ENCODE peak calls at places on chromosomes 4 and X, in nine cellular contexts. One of them, this sample, is unnamed.

GRCh38 chr4:102657206-102657605 is 103.6 kb downstream of the MANBA start:
- DNase-seq in testis: no peak
- DNase-seq in HCT116: no peak
- DNase-seq in adrenal gland: no peak
- DNase-seq in breast epithelium: no peak
- DNase-seq in ovary: no peak
- DNase-seq in IMR-90: no peak
- DNase-seq in H1: no peak
- DNase-seq in suprapubic skin: no peak
- DNase-seq in this sample: no peak

GRCh38 chr4:6806924-6807676 is 24.6 kb downstream of the KIAA0232 start:
- DNase-seq in testis: no peak
- DNase-seq in HCT116: no peak
- DNase-seq in adrenal gland: no peak
- DNase-seq in breast epithelium: no peak
- DNase-seq in ovary: no peak
- DNase-seq in IMR-90: peak
- DNase-seq in H1: no peak
- DNase-seq in suprapubic skin: no peak
- DNase-seq in this sample: no peak

GRCh38 chrX:110146521-110146920 is 143.6 kb downstream of the TMEM164 start:
- DNase-seq in testis: peak
- DNase-seq in HCT116: peak
- DNase-seq in adrenal gland: peak
- DNase-seq in breast epithelium: no peak
- DNase-seq in ovary: peak
- DNase-seq in IMR-90: peak
- DNase-seq in H1: no peak
- DNase-seq in suprapubic skin: no peak
- DNase-seq in this sample: no peak

GRCh38 chr4:184384810-184385557 is 89.4 kb downstream of the IRF2 start:
- DNase-seq in testis: no peak
- DNase-seq in HCT116: no peak
- DNase-seq in adrenal gland: no peak
- DNase-seq in breast epithelium: no peak
- DNase-seq in ovary: no peak
- DNase-seq in IMR-90: peak
- DNase-seq in H1: no peak
- DNase-seq in suprapubic skin: no peak
- DNase-seq in this sample: no peak

GRCh38 chr4:55005910-55006309 is 119.5 kb downstream of the KDR start:
- DNase-seq in testis: no peak
- DNase-seq in HCT116: no peak
- DNase-seq in adrenal gland: no peak
- DNase-seq in breast epithelium: no peak
- DNase-seq in ovary: no peak
- DNase-seq in IMR-90: no peak
- DNase-seq in H1: no peak
- DNase-seq in suprapubic skin: no peak
- DNase-seq in this sample: no peak

GRCh38 chrX:8429692-8430249 is 34.9 kb upstream of the VCX3B start:
- DNase-seq in testis: no peak
- DNase-seq in HCT116: no peak
- DNase-seq in adrenal gland: no peak
- DNase-seq in breast epithelium: no peak
- DNase-seq in ovary: no peak
- DNase-seq in IMR-90: no peak
- DNase-seq in H1: no peak
- DNase-seq in suprapubic skin: no peak
- DNase-seq in this sample: no peak

GRCh38 chr4:74006009-74006476 is 7.6 kb upstream of the CXCL5 start:
- DNase-seq in testis: no peak
- DNase-seq in HCT116: no peak
- DNase-seq in adrenal gland: no peak
- DNase-seq in breast epithelium: no peak
- DNase-seq in ovary: no peak
- DNase-seq in IMR-90: peak
- DNase-seq in H1: no peak
- DNase-seq in suprapubic skin: no peak
- DNase-seq in this sample: no peak

GRCh38 chr4:38785901-38786402 is 3.2 kb upstream of the TLR10 start:
- DNase-seq in testis: no peak
- DNase-seq in HCT116: no peak
- DNase-seq in adrenal gland: no peak
- DNase-seq in breast epithelium: no peak
- DNase-seq in ovary: no peak
- DNase-seq in IMR-90: no peak
- DNase-seq in H1: no peak
- DNase-seq in suprapubic skin: no peak
- DNase-seq in this sample: no peak

GRCh38 chr4:142838781-142839180 is 7.3 kb downstream of the INPP4B start:
- DNase-seq in testis: no peak
- DNase-seq in HCT116: no peak
- DNase-seq in adrenal gland: no peak
- DNase-seq in breast epithelium: no peak
- DNase-seq in ovary: no peak
- DNase-seq in IMR-90: no peak
- DNase-seq in H1: no peak
- DNase-seq in suprapubic skin: no peak
- DNase-seq in this sample: no peak

GRCh38 chrX:71870337-71871098 is 40.1 kb upstream of the NHSL2 start:
- DNase-seq in testis: peak
- DNase-seq in HCT116: peak
- DNase-seq in adrenal gland: no peak
- DNase-seq in breast epithelium: no peak
- DNase-seq in ovary: no peak
- DNase-seq in IMR-90: no peak
- DNase-seq in H1: peak
- DNase-seq in suprapubic skin: no peak
- DNase-seq in this sample: no peak

GRCh38 chrX:134801267-134801666 is 143.0 kb upstream of the PLAC1 start:
- DNase-seq in testis: no peak
- DNase-seq in HCT116: no peak
- DNase-seq in adrenal gland: no peak
- DNase-seq in breast epithelium: no peak
- DNase-seq in ovary: no peak
- DNase-seq in IMR-90: peak
- DNase-seq in H1: no peak
- DNase-seq in suprapubic skin: no peak
- DNase-seq in this sample: no peak

GRCh38 chr4:103718993-103719319 is 829 bp downstream of the TACR3 start:
- DNase-seq in testis: no peak
- DNase-seq in HCT116: no peak
- DNase-seq in adrenal gland: no peak
- DNase-seq in breast epithelium: no peak
- DNase-seq in ovary: no peak
- DNase-seq in IMR-90: no peak
- DNase-seq in H1: no peak
- DNase-seq in suprapubic skin: no peak
- DNase-seq in this sample: no peak

GRCh38 chr4:127668770-127669169 is 36.0 kb downstream of the INTU start:
- DNase-seq in testis: no peak
- DNase-seq in HCT116: no peak
- DNase-seq in adrenal gland: no peak
- DNase-seq in breast epithelium: no peak
- DNase-seq in ovary: no peak
- DNase-seq in IMR-90: peak
- DNase-seq in H1: no peak
- DNase-seq in suprapubic skin: no peak
- DNase-seq in this sample: no peak
- H3K27ac ChIP-seq in testis: no peak
- H3K27ac ChIP-seq in HCT116: no peak
- H3K27ac ChIP-seq in adrenal gland: no peak
- H3K27ac ChIP-seq in breast epithelium: no peak
- H3K27ac ChIP-seq in ovary: no peak
- H3K27ac ChIP-seq in IMR-90: no peak
- H3K27ac ChIP-seq in H1: no peak
- H3K27ac ChIP-seq in suprapubic skin: no peak
- H3K27ac ChIP-seq in this sample: no peak

DNA sequence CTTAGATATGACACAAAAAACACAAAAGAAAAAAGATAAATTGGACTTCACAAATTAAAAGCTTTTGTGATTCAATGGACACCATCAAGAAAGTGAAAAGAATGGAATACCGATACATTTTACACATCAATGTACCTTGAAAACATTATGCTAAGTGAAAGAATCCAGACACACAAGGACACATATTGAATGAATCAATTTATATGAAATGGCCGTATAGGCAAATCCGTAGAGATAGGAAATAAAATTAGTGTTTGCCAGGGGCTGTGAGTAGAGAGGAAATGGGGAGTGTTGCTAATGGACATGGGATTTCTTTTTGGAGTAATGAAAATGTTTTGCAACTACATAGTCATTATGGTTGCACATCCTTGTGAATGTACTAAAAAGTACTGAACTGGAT is 3.1 kb downstream of the PGAM4 start:
- DNase-seq in testis: no peak
- DNase-seq in HCT116: no peak
- DNase-seq in adrenal gland: no peak
- DNase-seq in breast epithelium: no peak
- DNase-seq in ovary: no peak
- DNase-seq in IMR-90: no peak
- DNase-seq in H1: no peak
- DNase-seq in suprapubic skin: no peak
- DNase-seq in this sample: no peak
- TF ChIP-seq POLR2A in testis: no peak
- TF ChIP-seq POLR2A in HCT116: no peak
- TF ChIP-seq POLR2A in adrenal gland: no peak
- TF ChIP-seq POLR2A in breast epithelium: no peak
- TF ChIP-seq POLR2A in ovary: no peak
- TF ChIP-seq POLR2A in IMR-90: no peak
- TF ChIP-seq POLR2A in H1: no peak
- TF ChIP-seq POLR2A in suprapubic skin: no peak
- TF ChIP-seq POLR2A in this sample: no peak

GRCh38 chrX:107119281-107119680 is 659 bp upstream of the RBM41 start:
- DNase-seq in testis: no peak
- DNase-seq in HCT116: no peak
- DNase-seq in adrenal gland: no peak
- DNase-seq in breast epithelium: no peak
- DNase-seq in ovary: no peak
- DNase-seq in IMR-90: no peak
- DNase-seq in H1: no peak
- DNase-seq in suprapubic skin: no peak
- DNase-seq in this sample: no peak

GRCh38 chrX:107117993-107118321 is 665 bp downstream of the RBM41 start:
- DNase-seq in testis: no peak
- DNase-seq in HCT116: no peak
- DNase-seq in adrenal gland: no peak
- DNase-seq in breast epithelium: no peak
- DNase-seq in ovary: no peak
- DNase-seq in IMR-90: no peak
- DNase-seq in H1: no peak
- DNase-seq in suprapubic skin: no peak
- DNase-seq in this sample: no peak

GRCh38 chrX:107123750-107124149 is 5.1 kb upstream of the RBM41 start:
- DNase-seq in testis: no peak
- DNase-seq in HCT116: no peak
- DNase-seq in adrenal gland: no peak
- DNase-seq in breast epithelium: no peak
- DNase-seq in ovary: no peak
- DNase-seq in IMR-90: no peak
- DNase-seq in H1: no peak
- DNase-seq in suprapubic skin: no peak
- DNase-seq in this sample: no peak

GRCh38 chrX:107118322-107119147 is at the start of gene RBM41:
- DNase-seq in testis: peak
- DNase-seq in HCT116: peak
- DNase-seq in adrenal gland: peak
- DNase-seq in breast epithelium: peak
- DNase-seq in ovary: peak
- DNase-seq in IMR-90: peak
- DNase-seq in H1: peak
- DNase-seq in suprapubic skin: peak
- DNase-seq in this sample: peak
- H3K27ac ChIP-seq in testis: peak
- H3K27ac ChIP-seq in HCT116: peak
- H3K27ac ChIP-seq in adrenal gland: peak
- H3K27ac ChIP-seq in breast epithelium: peak
- H3K27ac ChIP-seq in ovary: no peak
- H3K27ac ChIP-seq in IMR-90: peak
- H3K27ac ChIP-seq in H1: peak
- H3K27ac ChIP-seq in suprapubic skin: peak
- H3K27ac ChIP-seq in this sample: peak

GRCh38 chr4:8211229-8211628 is 12.1 kb downstream of the SH3TC1 start:
- DNase-seq in testis: no peak
- DNase-seq in HCT116: no peak
- DNase-seq in adrenal gland: no peak
- DNase-seq in breast epithelium: no peak
- DNase-seq in ovary: no peak
- DNase-seq in IMR-90: no peak
- DNase-seq in H1: no peak
- DNase-seq in suprapubic skin: no peak
- DNase-seq in this sample: no peak

GRCh38 chr4:8211737-8212581 is 12.9 kb downstream of the SH3TC1 start:
- DNase-seq in testis: no peak
- DNase-seq in HCT116: no peak
- DNase-seq in adrenal gland: no peak
- DNase-seq in breast epithelium: no peak
- DNase-seq in ovary: no peak
- DNase-seq in IMR-90: no peak
- DNase-seq in H1: no peak
- DNase-seq in suprapubic skin: no peak
- DNase-seq in this sample: no peak

GRCh38 chr4:8209997-8210396 is 10.9 kb downstream of the SH3TC1 start:
- DNase-seq in testis: no peak
- DNase-seq in HCT116: no peak
- DNase-seq in adrenal gland: no peak
- DNase-seq in breast epithelium: no peak
- DNase-seq in ovary: no peak
- DNase-seq in IMR-90: no peak
- DNase-seq in H1: no peak
- DNase-seq in suprapubic skin: no peak
- DNase-seq in this sample: no peak

GRCh38 chr4:8209176-8209874 is 10.2 kb downstream of the SH3TC1 start:
- DNase-seq in testis: no peak
- DNase-seq in HCT116: no peak
- DNase-seq in adrenal gland: no peak
- DNase-seq in breast epithelium: no peak
- DNase-seq in ovary: no peak
- DNase-seq in IMR-90: no peak
- DNase-seq in H1: no peak
- DNase-seq in suprapubic skin: no peak
- DNase-seq in this sample: peak

GRCh38 chr4:8210631-8211030 is 11.5 kb downstream of the SH3TC1 start:
- DNase-seq in testis: no peak
- DNase-seq in HCT116: no peak
- DNase-seq in adrenal gland: no peak
- DNase-seq in breast epithelium: no peak
- DNase-seq in ovary: no peak
- DNase-seq in IMR-90: no peak
- DNase-seq in H1: no peak
- DNase-seq in suprapubic skin: no peak
- DNase-seq in this sample: no peak
- TF ChIP-seq POLR2A in testis: no peak
- TF ChIP-seq POLR2A in HCT116: no peak
- TF ChIP-seq POLR2A in adrenal gland: no peak
- TF ChIP-seq POLR2A in breast epithelium: no peak
- TF ChIP-seq POLR2A in ovary: no peak
- TF ChIP-seq POLR2A in IMR-90: no peak
- TF ChIP-seq POLR2A in H1: no peak
- TF ChIP-seq POLR2A in suprapubic skin: no peak
- TF ChIP-seq POLR2A in this sample: no peak

This sample was measured in right lobe of liver.